ENCODE peak calls at places on chromosomes 11 and 22, in six cellular contexts. O, E, X, G, D and V are unnamed samples.
A peak's percentile ranks its signal among the peaks of the same experiment; 100 is the strongest.

GRCh38 chr11:44538375-44539054 is 26.9 kb upstream of the CD82 start:
- DNase-seq in O (peak; percentile 77), E (peak; percentile 93), X (peak; percentile 56), G (peak; percentile 80), D (peak; percentile 43), V (peak; percentile 72)

GRCh38 chr22:46964773-46965550 is 202.5 kb downstream of the TBC1D22A start:
- DNase-seq in G (no peak), E (no peak), D (no peak), X (no peak), O (no peak), V (no peak)

GRCh38 chr11:118615282-118615979 is 8.0 kb downstream of the PHLDB1 start:
- DNase-seq in O (no peak), D (peak; percentile 67), X (no peak), G (peak; percentile 31), E (peak; percentile 17), V (no peak)

GRCh38 chr11:72828081-72828567 is 13.9 kb downstream of the ATG16L2 start:
- DNase-seq in X (peak; percentile 44), G (no peak), E (no peak), D (no peak), O (no peak), V (no peak)

GRCh38 chr11:130472434-130472961 is 24.1 kb downstream of the ADAMTS15 start:
- DNase-seq in D (no peak), E (no peak), O (no peak), G (no peak), X (no peak), V (no peak)

GRCh38 chr11:123272565-123272964 is 77.5 kb upstream of the CLMP start:
- DNase-seq in O (no peak), E (no peak), D (peak; percentile 87), G (no peak), X (no peak), V (no peak)

GRCh38 chr11:64728757-64729365 is 5.9 kb upstream of the NRXN2 start:
- DNase-seq in G (no peak), O (no peak), X (no peak), E (peak; percentile 41), D (no peak), V (no peak)

GRCh38 chr22:43249789-43250188 is 62.9 kb upstream of the TTLL12 start:
- DNase-seq in O (no peak), E (no peak), X (no peak), D (no peak), G (no peak), V (no peak)

GRCh38 chr11:134511255-134511654 is 99.2 kb upstream of the B3GAT1 start:
- DNase-seq in E (no peak), X (no peak), D (no peak), O (no peak), G (no peak), V (no peak)

GRCh38 chr11:61528114-61528513 is 19.6 kb downstream of the LRRC10B start:
- DNase-seq in G (no peak), X (no peak), E (no peak), D (no peak), O (no peak), V (no peak)

GRCh38 chr11:9277176-9277575 is 12.0 kb upstream of the DENND5A start:
- DNase-seq in G (no peak), D (no peak), X (no peak), O (no peak), E (no peak), V (no peak)

GRCh38 chr11:78213526-78214330 is 25.0 kb downstream of the USP35 start:
- DNase-seq in E (no peak), D (no peak), O (no peak), G (peak; percentile 73), X (no peak), V (no peak)

GRCh38 chr22:44359496-44360110 is 46.9 kb upstream of the SHISAL1 start:
- DNase-seq in G (peak; percentile 68), O (no peak), D (no peak), E (peak; percentile 53), X (no peak), V (no peak)

GRCh38 chr22:19892249-19892879 is 37.7 kb upstream of the GNB1L start:
- DNase-seq in G (no peak), O (peak; percentile 69), D (no peak), E (no peak), X (peak; percentile 53), V (no peak)

GRCh38 chr11:67406420-67406968 is 2.6 kb downstream of the TBC1D10C start:
- DNase-seq in E (no peak), X (no peak), G (no peak), O (no peak), D (no peak), V (no peak)

GRCh38 chr11:61480261-61480660 is 28.3 kb upstream of the LRRC10B start:
- DNase-seq in G (no peak), E (no peak), D (no peak), O (no peak), X (no peak), V (no peak)

GRCh38 chr22:37212174-37212906 is at the start of gene SSTR3:
- DNase-seq in O (no peak), X (no peak), E (peak; percentile 61), D (no peak), G (no peak), V (no peak)

GRCh38 chr22:47419239-47419638 is 656.8 kb downstream of the TBC1D22A start:
- DNase-seq in E (no peak), O (no peak), G (no peak), X (no peak), D (no peak), V (no peak)

GRCh38 chr11:65492637-65493366 is 6.0 kb upstream of the MALAT1 start:
- DNase-seq in X (peak; percentile 89), E (no peak), G (peak; percentile 90), O (peak; percentile 94), D (peak; percentile 58), V (peak; percentile 95)

GRCh38 chr22:42208362-42208761 is 62.1 kb downstream of the TCF20 start:
- DNase-seq in G (no peak), O (no peak), D (no peak), X (no peak), E (no peak), V (no peak)

GRCh38 chr22:42207918-42208317 is 62.5 kb downstream of the TCF20 start:
- DNase-seq in D (no peak), G (no peak), O (no peak), E (no peak), X (no peak), V (no peak)

GRCh38 chr22:42202669-42203068 is 67.8 kb downstream of the TCF20 start:
- DNase-seq in O (peak; percentile 30), X (peak; percentile 67), D (no peak), G (no peak), E (no peak), V (no peak)

GRCh38 chr22:42202048-42202447 is 68.4 kb downstream of the TCF20 start:
- DNase-seq in D (no peak), G (no peak), E (no peak), O (no peak), X (no peak), V (no peak)

DNA sequence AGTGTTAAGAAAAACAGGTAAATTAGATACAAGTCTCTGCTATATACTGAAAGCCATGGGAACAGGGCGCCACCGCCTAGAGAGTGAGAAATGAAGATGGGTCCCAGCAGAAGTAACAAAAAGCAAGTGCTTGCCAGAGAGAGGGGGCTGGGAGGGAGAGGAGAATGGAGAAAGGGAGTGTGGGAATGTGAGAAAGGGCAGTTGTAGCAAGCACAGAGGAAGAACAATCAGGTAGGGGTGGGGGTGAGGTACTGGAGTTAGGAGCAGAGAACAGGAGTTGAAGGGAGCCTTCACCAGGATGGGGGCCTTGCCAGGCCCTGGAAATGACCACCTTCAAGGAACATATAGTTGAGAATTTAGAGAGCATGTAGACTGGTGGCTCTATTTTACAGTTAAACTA is 66.8 kb downstream of the TCF20 start:
- DNase-seq in X (no peak), G (no peak), D (no peak), E (no peak), O (no peak), V (no peak)
- TF ChIP-seq CTCF in X (no peak), G (no peak), D (no peak), E (no peak), O (no peak), V (no peak)

DNA sequence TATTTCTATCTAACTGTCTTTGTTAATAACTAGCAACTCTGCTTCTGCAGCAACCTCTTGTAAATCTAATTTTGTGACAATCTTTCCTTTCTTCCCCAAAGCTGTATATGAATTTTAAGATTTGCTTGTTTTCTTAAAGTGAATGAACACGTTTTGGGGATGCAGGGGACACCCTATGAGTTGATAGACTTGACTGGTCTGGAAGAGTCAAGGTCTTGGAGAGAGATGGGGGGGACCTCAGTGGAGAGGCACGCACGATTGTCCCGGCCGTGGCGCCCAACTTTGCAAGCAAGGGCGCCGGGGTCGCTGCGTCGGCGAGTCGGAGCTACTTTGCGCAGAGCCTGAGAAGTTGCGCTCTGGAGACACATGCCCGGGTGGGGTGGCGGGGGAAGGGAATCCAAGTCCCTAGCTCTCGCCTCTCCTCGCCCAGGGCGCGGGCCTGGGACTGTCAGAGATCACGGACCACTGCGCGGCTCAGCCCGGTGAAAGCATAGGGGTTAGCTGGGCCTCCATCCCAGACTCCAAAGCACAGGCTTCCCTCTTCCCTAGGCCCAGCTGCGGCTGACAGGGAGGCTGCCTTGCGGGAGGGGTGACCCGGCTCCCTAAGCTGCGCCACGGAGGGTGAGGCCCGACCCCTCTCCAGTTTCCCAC is 854 bp downstream of the ABCC8 start:
- DNase-seq in G (no peak), D (no peak), X (no peak), O (no peak), E (no peak), V (no peak)
- H3K4me3 ChIP-seq in G (peak overlapping the region; percentile 66), D (no peak overlapping the region), X (no peak overlapping the region), O (no peak overlapping the region), E (no peak overlapping the region), V (no peak overlapping the region)

GRCh38 chr22:35310556-35311550 is 11.2 kb downstream of the TOM1 start:
- DNase-seq in X (no peak), G (peak; percentile 59), D (peak; percentile 69), O (no peak), E (peak; percentile 68), V (no peak)
- TF ChIP-seq CTCF in X (no peak), G (no peak), D (no peak), O (no peak), E (no peak), V (peak; percentile 22)

GRCh38 chr11:46697303-46697702 is 3.1 kb downstream of the ARHGAP1 start:
- DNase-seq in O (peak; percentile 38), X (no peak), G (no peak), D (no peak), E (no peak), V (peak; percentile 13)
- H3K4me3 ChIP-seq in O (no peak overlapping the region), X (no peak overlapping the region), G (peak overlapping the region; percentile 36), D (no peak overlapping the region), E (no peak overlapping the region), V (no peak overlapping the region)